ENCODE peak calls at places on chromosomes 11 and 22, in eight cellular contexts. U is mammary epithelial cell; V is CD8-positive, alpha-beta memory T cell; O is lower lobe of right lung; W is kidney; P is mesenchymal stem cell; D is cardiac muscle cell; L is spleen. K is an unnamed sample.
A peak's percentile ranks its signal among the peaks of the same experiment; 100 is the strongest.

GRCh38 chr11:43957571-43957970 is 15.1 kb downstream of the C11orf96 start:
- DNase-seq in V (no peak), P (no peak), O (no peak), D (no peak), L (no peak), U (no peak), W (no peak), K (no peak)

GRCh38 chr22:44668190-44668885 is 33.7 kb upstream of the PRR5 start:
- DNase-seq in W (peak; percentile 78), V (peak; percentile 63), U (no peak), P (no peak), L (peak; percentile 87), D (peak; percentile 24), O (peak; percentile 48), K (no peak)

GRCh38 chr11:2521681-2522630 is 77.1 kb downstream of the KCNQ1 start:
- DNase-seq in D (no peak), V (no peak), W (peak; percentile 65), L (peak; percentile 68), O (peak; percentile 46), U (no peak), P (no peak), K (peak; percentile 60)

GRCh38 chr11:14065153-14065552 is 102.6 kb downstream of the SPON1 start:
- DNase-seq in D (no peak), V (no peak), W (no peak), P (no peak), L (no peak), O (no peak), U (no peak), K (no peak)

GRCh38 chr11:62603771-62604170 is 2.1 kb upstream of the MTA2 start:
- DNase-seq in P (no peak), W (no peak), L (no peak), D (no peak), V (no peak), U (no peak), O (no peak), K (no peak)

GRCh38 chr22:33513388-33514336 is 406.6 kb downstream of the LARGE1 start:
- DNase-seq in O (no peak), D (peak; percentile 41), U (no peak), P (peak; percentile 71), W (no peak), L (no peak), V (no peak), K (no peak)

GRCh38 chr11:94897330-94897768 is 76.0 kb downstream of the CWC15 start:
- DNase-seq in P (peak; percentile 66), D (peak; percentile 70), L (no peak), V (no peak), W (no peak), O (no peak), U (peak; percentile 21), K (no peak)

GRCh38 chr22:21650823-21651520 is 8.9 kb downstream of the SDF2L1 start:
- DNase-seq in V (no peak), D (no peak), U (no peak), W (no peak), L (no peak), P (no peak), O (no peak), K (no peak)

GRCh38 chr11:748007-748359 is 719 bp downstream of the TALDO1 start:
- DNase-seq in D (peak; percentile 34), L (peak; percentile 86), V (no peak), O (peak; percentile 60), U (no peak), W (peak; percentile 76), P (peak; percentile 53), K (no peak)

GRCh38 chr11:929405-929804 is 3.7 kb downstream of the AP2A2 start:
- DNase-seq in V (no peak), U (no peak), O (no peak), P (no peak), L (no peak), W (no peak), D (no peak), K (no peak)

GRCh38 chr11:96137357-96137756 is 205.6 kb downstream of the MAML2 start:
- DNase-seq in P (no peak), L (no peak), V (no peak), W (no peak), U (no peak), D (peak; percentile 43), O (no peak), K (no peak)

GRCh38 chr11:59822989-59823566 is 12.5 kb upstream of the MRPL16 start:
- DNase-seq in D (peak; percentile 72), O (no peak), P (peak; percentile 74), U (peak; percentile 65), V (no peak), L (no peak), W (no peak), K (no peak)

GRCh38 chr11:3166268-3167142 is 1.4 kb upstream of the OSBPL5 start:
- DNase-seq in V (no peak), D (no peak), U (no peak), O (no peak), P (no peak), L (peak; percentile 63), W (peak; percentile 69), K (peak; percentile 62)

GRCh38 chr11:2107521-2107920 is 31.7 kb downstream of the IGF2 start:
- DNase-seq in P (no peak), W (no peak), V (no peak), D (no peak), U (no peak), L (peak; percentile 40), O (no peak), K (peak; percentile 19)

GRCh38 chr11:133836076-133836548 is 9.2 kb downstream of the SPATA19 start:
- DNase-seq in O (no peak), U (no peak), V (no peak), D (no peak), W (no peak), P (no peak), L (no peak), K (no peak)

GRCh38 chr22:46731246-46732040 is 6.6 kb downstream of the CERK start:
- DNase-seq in V (no peak), L (no peak), W (peak; percentile 92), O (peak; percentile 66), D (no peak), U (peak; percentile 47), P (peak; percentile 58), K (no peak)

GRCh38 chr22:43471606-43472135 is 59.9 kb downstream of the MPPED1 start:
- DNase-seq in V (no peak), L (peak; percentile 39), W (no peak), D (no peak), O (no peak), P (no peak), U (no peak), K (no peak)

GRCh38 chr11:73317373-73317772 is 9.3 kb downstream of the ARHGEF17 start:
- DNase-seq in P (no peak), V (no peak), O (peak; percentile 77), U (no peak), L (no peak), D (peak; percentile 51), W (peak; percentile 84), K (no peak)

DNA sequence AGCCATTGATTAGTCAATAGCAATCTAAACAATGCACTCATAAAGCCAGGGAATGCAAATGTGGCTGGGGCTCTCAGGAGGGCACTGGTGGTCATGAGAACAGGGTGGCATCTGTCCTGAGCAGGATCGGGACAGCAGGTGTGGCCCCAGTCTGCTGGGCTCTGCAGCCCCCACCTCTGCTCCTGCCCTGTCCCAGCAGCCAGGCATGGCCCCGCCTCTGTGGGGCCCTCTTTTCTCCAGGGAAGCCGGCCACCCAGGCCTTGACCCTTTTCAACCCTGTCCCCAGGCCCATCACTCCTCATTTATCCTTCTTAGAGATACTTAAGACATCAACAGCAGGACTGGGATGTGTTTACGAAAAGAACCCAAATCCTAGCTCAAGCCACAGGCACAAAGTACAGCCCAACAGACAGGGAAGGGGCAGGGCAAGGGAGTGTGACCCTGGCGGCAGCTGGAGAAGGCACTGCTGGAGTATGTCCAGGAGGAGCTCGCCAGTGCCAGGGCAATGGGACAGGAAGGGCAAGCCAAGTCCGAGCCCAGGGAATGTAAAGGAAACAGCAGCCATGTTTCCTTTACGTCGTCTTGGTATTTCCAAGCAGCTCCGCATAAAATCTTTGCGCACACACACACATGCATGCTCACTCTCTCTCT is 59.9 kb downstream of the DGCR2 start:
- DNase-seq in V (no peak), L (peak; percentile 63), U (no peak), W (peak; percentile 46), P (no peak), O (peak; percentile 15), D (no peak), K (no peak)
- H3K36me3 ChIP-seq in V (peaks cover 62% of the 10 kb centered on the region), L (no peaks in the 10 kb centered on the region), U (peaks cover 7% of the 10 kb centered on the region), W (peaks cover 19% of the 10 kb centered on the region), P (peaks cover 85% of the 10 kb centered on the region), O (peaks cover 99% of the 10 kb centered on the region), D (peaks cover 34% of the 10 kb centered on the region), K (peaks cover 44% of the 10 kb centered on the region)

GRCh38 chr22:37486224-37486845 is at the start of gene MFNG:
- DNase-seq in L (peak; percentile 96), P (peak; percentile 58), U (peak; percentile 48), D (peak; percentile 25), W (peak; percentile 91), O (peak; percentile 90), V (peak; percentile 71), K (no peak)

GRCh38 chr22:37487559-37487958 is 1.4 kb upstream of the MFNG start:
- DNase-seq in V (no peak), O (no peak), L (no peak), P (no peak), W (no peak), D (no peak), U (no peak), K (no peak)

GRCh38 chr22:37488337-37489135 is 2.4 kb upstream of the MFNG start:
- DNase-seq in O (no peak), D (no peak), P (no peak), U (no peak), L (no peak), W (no peak), V (no peak), K (no peak)

GRCh38 chr22:37485714-37486223 is 415 bp downstream of the MFNG start:
- DNase-seq in O (no peak), V (no peak), U (no peak), D (no peak), P (no peak), W (no peak), L (peak; percentile 84), K (no peak)

DNA sequence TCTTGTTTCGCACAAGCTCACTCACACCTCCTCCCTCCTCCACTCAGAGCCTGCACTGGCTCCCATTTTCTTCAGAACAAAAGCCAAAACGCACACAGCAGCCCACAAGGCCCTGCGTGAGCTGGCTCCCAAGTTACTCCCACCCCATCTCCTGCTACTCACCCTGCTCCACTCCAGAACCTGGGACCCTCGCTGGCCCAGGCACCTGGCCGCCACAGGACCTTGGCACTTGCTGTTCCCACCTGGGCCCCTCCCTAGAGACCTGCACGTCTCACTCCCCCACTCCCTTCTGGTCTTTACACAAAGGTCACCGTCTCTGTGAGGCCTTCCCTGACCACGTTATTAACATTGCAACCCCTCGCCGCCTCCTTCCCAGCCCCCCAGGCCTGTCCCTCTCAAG is 945 bp upstream of the MFNG start:
- DNase-seq in W (no peak), L (no peak), P (no peak), U (no peak), V (no peak), O (no peak), D (no peak), K (no peak)
- H3K4me1 ChIP-seq in W (no peaks in the 10 kb centered on the region), L (peaks cover 48% of the 10 kb centered on the region), P (peaks cover 22% of the 10 kb centered on the region), U (peaks cover 3% of the 10 kb centered on the region), V (peaks cover 55% of the 10 kb centered on the region), O (peaks cover 33% of the 10 kb centered on the region), D (peaks cover 40% of the 10 kb centered on the region), K (no peaks in the 10 kb centered on the region)

GRCh38 chr11:122327528-122327927 is 211.5 kb upstream of the BLID start:
- DNase-seq in D (no peak), L (no peak), O (no peak), W (no peak), U (no peak), V (no peak), P (no peak), K (no peak)
- H3K27ac ChIP-seq in D (no peak overlapping the region), L (no peak overlapping the region), O (no peak overlapping the region), W (no peak overlapping the region), U (no peak overlapping the region), V (no peak overlapping the region), P (no peak overlapping the region), K (no peak overlapping the region)

GRCh38 chr22:24310969-24311368 is 40.3 kb downstream of the SPECC1L start:
- DNase-seq in P (no peak), D (no peak), O (no peak), V (no peak), W (no peak), L (no peak), U (no peak), K (no peak)
- H3K36me3 ChIP-seq in P (peaks cover 6% of the 10 kb centered on the region), D (peaks cover 37% of the 10 kb centered on the region), O (peaks cover 48% of the 10 kb centered on the region), V (peaks cover 9% of the 10 kb centered on the region), W (peaks cover 7% of the 10 kb centered on the region), L (no peaks in the 10 kb centered on the region), U (peaks cover 15% of the 10 kb centered on the region), K (peaks cover 78% of the 10 kb centered on the region)